ENCODE peak calls at places on chromosomes 16 and 17, in five cellular contexts. M, P, B, A and C are unnamed samples.

GRCh38 chr16:21652451-21652850 is at the start of gene IGSF6:
- DNase-seq in M (no peak), P (no peak), B (no peak), A (no peak), C (no peak)

GRCh38 chr17:12395733-12396354 is 269.8 kb upstream of the MYOCD start:
- DNase-seq in M (no peak), P (peak), B (peak), A (no peak), C (no peak)

GRCh38 chr17:3852561-3852960 is 6.5 kb upstream of the NCBP3 start:
- DNase-seq in M (no peak), P (no peak), B (no peak), A (no peak), C (no peak)

GRCh38 chr16:58306327-58306726 is 11.5 kb upstream of the PRSS54 start:
- DNase-seq in M (no peak), P (peak), B (no peak), A (no peak), C (no peak)

GRCh38 chr16:48099455-48099854 is 56.3 kb downstream of the ABCC12 start:
- DNase-seq in M (peak), P (no peak), B (no peak), A (no peak), C (no peak)

GRCh38 chr16:74607967-74608356 is 1.0 kb upstream of the GLG1 start:
- DNase-seq in M (no peak), P (peak), B (peak), A (no peak), C (no peak)

GRCh38 chr17:78356163-78356713 is 3.6 kb downstream of the SOCS3 start:
- DNase-seq in M (no peak), P (no peak), B (peak), A (peak), C (peak)

GRCh38 chr16:29009050-29009837 is 24.4 kb downstream of the LAT start:
- DNase-seq in M (no peak), P (no peak), B (no peak), A (no peak), C (no peak)

GRCh38 chr16:23855010-23855409 is 19.2 kb downstream of the PRKCB start:
- DNase-seq in M (no peak), P (no peak), B (no peak), A (no peak), C (no peak)

DNA sequence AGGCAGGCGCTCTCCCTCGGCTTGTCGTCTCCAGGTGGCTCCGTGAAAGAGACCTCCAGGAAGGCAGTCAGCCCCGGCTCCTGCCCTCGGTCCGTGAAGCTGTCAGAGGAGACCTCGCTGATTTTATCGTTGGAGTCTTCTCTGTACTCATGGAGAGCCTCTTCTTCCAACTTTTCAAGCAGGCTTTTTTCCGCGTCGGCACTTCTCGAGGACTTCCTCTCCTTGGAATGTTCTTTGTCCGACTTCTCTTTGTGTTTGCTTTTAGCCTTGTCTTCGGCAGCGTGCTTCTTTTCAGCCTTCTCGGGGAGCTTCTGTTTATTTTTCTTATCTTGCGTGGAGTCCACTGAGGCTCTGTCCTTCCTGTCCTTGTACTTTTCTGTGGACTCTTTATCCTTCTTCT is 65.0 kb downstream of the ZNF778 start:
- DNase-seq in M (no peak), P (no peak), B (no peak), A (no peak), C (no peak)
- TF ChIP-seq CTCF in M (no peak), P (no peak), B (no peak), A (no peak), C (no peak)

DNA sequence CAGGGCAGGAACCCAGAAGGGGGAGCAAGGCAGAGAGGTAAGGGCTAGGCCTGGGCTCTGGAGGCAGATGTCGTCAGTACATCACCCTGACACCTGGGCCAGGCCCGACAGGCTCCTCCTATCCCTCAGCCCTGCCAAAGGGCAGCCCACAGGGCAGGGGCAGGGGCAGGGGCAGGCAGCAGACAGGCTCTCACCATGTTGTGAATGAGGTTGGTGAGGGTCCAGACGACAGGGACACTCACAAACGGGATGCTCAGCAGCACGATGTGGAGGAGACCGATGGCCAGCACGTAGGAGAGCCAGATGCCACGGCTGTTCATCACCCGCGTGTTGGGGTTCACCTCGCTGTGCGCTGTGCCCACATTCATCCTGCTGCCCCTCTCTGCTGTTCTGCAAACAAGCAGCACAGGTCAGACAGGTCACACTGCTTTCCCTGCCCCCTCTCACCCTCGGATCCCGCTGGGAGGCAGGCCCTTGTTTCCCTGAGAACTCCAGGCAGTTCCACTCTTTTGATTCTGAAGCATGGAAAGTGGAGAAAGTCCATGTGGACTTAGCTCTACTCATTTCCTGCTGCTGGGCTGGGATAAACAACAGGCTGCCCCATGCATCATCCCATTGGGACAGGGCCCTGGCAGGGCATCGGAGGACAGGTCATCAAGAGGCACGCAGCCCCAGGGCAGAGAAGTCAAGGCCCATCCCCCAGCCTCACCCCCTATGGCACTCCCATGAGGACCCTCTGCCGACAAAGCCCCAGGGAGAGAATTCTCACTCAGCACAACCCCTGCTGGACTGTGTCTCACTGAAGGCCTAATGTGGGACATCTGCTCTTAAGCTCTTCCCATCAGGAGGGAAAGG is 3.3 kb downstream of the ORMDL3 start:
- DNase-seq in M (no peak), P (peak), B (peak), A (no peak), C (no peak)
- TF ChIP-seq CTCF in M (no peak), P (peak), B (no peak), A (no peak), C (no peak)

DNA sequence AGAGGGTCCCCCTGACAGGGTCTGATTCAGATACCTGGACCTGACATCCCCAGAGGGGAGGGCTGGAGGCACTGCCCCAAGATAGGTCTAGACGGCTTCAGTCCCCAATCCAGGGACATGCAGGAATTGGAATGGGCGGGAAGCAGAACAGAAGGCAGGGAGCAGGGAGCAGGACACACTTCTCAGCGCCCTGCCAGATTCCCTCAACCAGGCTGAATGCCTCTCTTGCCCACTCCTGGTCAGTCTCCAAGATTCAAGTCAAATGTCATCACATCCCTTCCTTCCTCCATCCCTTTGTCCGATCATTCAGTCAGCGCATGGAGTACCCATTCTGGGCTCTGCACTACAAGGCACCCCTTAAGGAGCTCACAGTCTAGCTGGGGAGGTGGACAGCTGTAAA is 26.7 kb upstream of the PHF12 start:
- DNase-seq in M (no peak), P (no peak), B (no peak), A (no peak), C (no peak)
- TF ChIP-seq CTCF in M (no peak), P (no peak), B (no peak), A (no peak), C (no peak)

GRCh38 chr17:37791985-37792384 is 47.1 kb upstream of the HNF1B start:
- DNase-seq in M (no peak), P (no peak), B (no peak), A (no peak), C (no peak)

GRCh38 chr17:37792787-37793186 is 47.9 kb upstream of the HNF1B start:
- DNase-seq in M (no peak), P (no peak), B (no peak), A (no peak), C (no peak)

GRCh38 chr17:37789166-37789565 is 44.3 kb upstream of the HNF1B start:
- DNase-seq in M (no peak), P (no peak), B (no peak), A (no peak), C (no peak)

GRCh38 chr17:37790153-37790552 is 45.3 kb upstream of the HNF1B start:
- DNase-seq in M (no peak), P (no peak), B (no peak), A (no peak), C (no peak)

DNA sequence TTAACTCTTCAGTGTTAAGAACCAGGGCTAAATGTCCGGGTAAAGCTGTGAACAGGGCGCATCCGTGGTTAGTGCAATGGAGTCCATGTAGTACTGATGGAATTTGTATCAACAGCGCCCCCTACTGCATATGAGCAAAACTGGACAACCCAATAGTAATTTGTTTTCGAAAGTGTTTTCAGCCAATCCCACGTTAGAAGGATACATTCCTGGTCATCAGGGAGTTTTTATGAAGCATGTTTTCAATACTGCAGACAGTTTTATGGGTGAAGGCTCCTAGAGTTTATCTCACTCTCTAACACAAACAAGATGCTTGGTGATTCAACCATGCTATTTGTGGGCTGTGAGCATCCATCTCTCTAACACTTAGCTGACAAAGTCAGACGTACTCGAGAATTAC is 46.6 kb upstream of the HNF1B start:
- DNase-seq in M (no peak), P (no peak), B (no peak), A (no peak), C (no peak)
- TF ChIP-seq CTCF in M (peak), P (peak), B (peak), A (peak), C (no peak)

DNA sequence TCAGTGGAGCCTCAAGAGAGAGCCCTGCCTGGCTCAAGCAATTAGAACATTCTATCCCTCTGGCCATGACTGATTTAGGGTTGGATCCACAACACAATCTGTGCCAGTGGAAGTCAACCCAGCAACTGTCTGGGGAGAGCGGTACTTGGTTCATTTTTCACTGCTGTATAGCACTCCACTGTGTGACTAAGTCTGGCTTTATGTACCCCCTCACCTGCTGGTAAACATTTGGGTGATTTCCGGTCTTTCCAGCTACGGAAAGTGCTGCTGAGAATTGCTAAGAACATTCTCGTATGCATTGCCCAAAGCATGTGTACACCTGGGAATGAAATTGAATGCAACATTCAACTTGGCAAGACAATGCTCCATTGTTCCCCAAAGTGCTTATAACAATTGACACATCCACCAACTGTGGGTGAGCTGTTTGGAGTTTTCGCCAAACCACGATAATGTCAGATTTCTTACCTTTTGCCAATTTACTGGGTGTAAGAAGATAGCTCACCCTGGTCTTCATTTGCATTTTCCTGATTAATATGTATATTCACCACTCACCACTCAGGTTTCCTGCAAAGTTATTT is 63.5 kb upstream of the MED9 start:
- DNase-seq in M (no peak), P (no peak), B (no peak), A (no peak), C (no peak)
- TF ChIP-seq CTCF in M (no peak), P (no peak), B (no peak), A (no peak), C (no peak)